ENCODE peak calls at places on chromosome 15, in eight cellular contexts. Y is AG09309; I is thoracic aorta; R is B cell; G is activated CD4-positive, alpha-beta T cell treated with anti-CD3 and anti-CD28 coated beads, Interleukin-2, amount 50 U/mL, for 24 hours; A is stimulated activated CD8-positive, alpha-beta memory T cell treated with anti-CD3 and anti-CD28 coated beads, Interleukin-15, amount 100 ng/mL, for 24 hours; E is GM03348; B is RKO. K is an unnamed sample.

GRCh38 chr15:52098328-52098727 is 14.2 kb downstream of the BCL2L10 start:
- DNase-seq in Y (no peak), I (no peak), R (no peak), G (no peak), A (no peak), E (no peak), B (no peak), K (no peak)

GRCh38 chr15:38463893-38464292 is 10.0 kb downstream of the FAM98B start:
- DNase-seq in Y (no peak), I (no peak), R (no peak), G (no peak), A (no peak), E (no peak), B (no peak), K (no peak)

GRCh38 chr15:75348034-75348562 is 1.3 kb downstream of the NEIL1 start:
- DNase-seq in Y (no peak), I (no peak), R (no peak), G (no peak), A (no peak), E (peak; percentile 70), B (no peak), K (no peak)

GRCh38 chr15:58243083-58243482 is 104.9 kb downstream of the AQP9 start:
- DNase-seq in Y (no peak), I (no peak), R (no peak), G (no peak), A (no peak), E (no peak), B (no peak), K (no peak)

GRCh38 chr15:68334661-68335124 is 57.1 kb downstream of the FEM1B start:
- DNase-seq in Y (peak; percentile 61), I (peak; percentile 41), R (no peak), G (no peak), A (no peak), E (peak; percentile 86), B (no peak), K (peak; percentile 70)

GRCh38 chr15:73325191-73325980 is 43.4 kb downstream of the HCN4 start:
- DNase-seq in Y (no peak), I (no peak), R (peak; percentile 17), G (no peak), A (no peak), E (no peak), B (no peak), K (no peak)

GRCh38 chr15:31296304-31297220 is 30.1 kb upstream of the KLF13 start:
- DNase-seq in Y (no peak), I (no peak), R (no peak), G (no peak), A (no peak), E (no peak), B (no peak), K (no peak)

GRCh38 chr15:61051570-61052031 is 177.5 kb downstream of the RORA start:
- DNase-seq in Y (peak; percentile 67), I (peak; percentile 4), R (no peak), G (no peak), A (no peak), E (peak; percentile 85), B (peak; percentile 37), K (peak; percentile 69)

GRCh38 chr15:90914240-90915080 is 11.4 kb downstream of the MAN2A2 start:
- DNase-seq in Y (no peak), I (no peak), R (peak; percentile 14), G (no peak), A (no peak), E (no peak), B (no peak), K (no peak)

GRCh38 chr15:66477011-66477410 is 20.6 kb downstream of the SNAPC5 start:
- DNase-seq in Y (no peak), I (no peak), R (no peak), G (no peak), A (no peak), E (no peak), B (no peak), K (no peak)

GRCh38 chr15:55282284-55282833 is 7.3 kb downstream of the RAB27A start:
- DNase-seq in Y (peak; percentile 74), I (no peak), R (no peak), G (no peak), A (no peak), E (peak; percentile 72), B (peak; percentile 49), K (peak; percentile 56)

GRCh38 chr15:84819291-84819768 is 2.2 kb downstream of the ALPK3 start:
- DNase-seq in Y (no peak), I (no peak), R (no peak), G (no peak), A (no peak), E (no peak), B (no peak), K (no peak)

GRCh38 chr15:40065166-40065565 is 26.2 kb upstream of the SRP14 start:
- DNase-seq in Y (no peak), I (no peak), R (no peak), G (no peak), A (no peak), E (no peak), B (no peak), K (no peak)

GRCh38 chr15:87816811-87817210 is 439.7 kb downstream of the NTRK3 start:
- DNase-seq in Y (peak; percentile 91), I (no peak), R (no peak), G (no peak), A (no peak), E (peak; percentile 84), B (peak; percentile 46), K (peak; percentile 64)

GRCh38 chr15:47688573-47689086 is 28.7 kb upstream of the SEMA6D start:
- DNase-seq in Y (peak; percentile 1), I (no peak), R (no peak), G (no peak), A (no peak), E (peak; percentile 10), B (no peak), K (peak; percentile 54)

GRCh38 chr15:66765478-66766281 is 63.6 kb downstream of the SMAD6 start:
- DNase-seq in Y (no peak), I (no peak), R (no peak), G (no peak), A (no peak), E (peak; percentile 61), B (no peak), K (no peak)

GRCh38 chr15:69317392-69317841 is 18.7 kb downstream of the PAQR5 start:
- DNase-seq in Y (no peak), I (no peak), R (no peak), G (no peak), A (no peak), E (no peak), B (no peak), K (no peak)

GRCh38 chr15:29433050-29433318 is 163.4 kb upstream of the NSMCE3 start:
- DNase-seq in Y (no peak), I (no peak), R (no peak), G (no peak), A (no peak), E (no peak), B (no peak), K (no peak)

GRCh38 chr15:26628879-26629529 is 143.9 kb downstream of the GABRB3 start:
- DNase-seq in Y (no peak), I (no peak), R (no peak), G (no peak), A (no peak), E (peak; percentile 93), B (peak; percentile 88), K (no peak)

GRCh38 chr15:34813446-34814190 is 18.3 kb upstream of the ACTC1 start:
- DNase-seq in Y (no peak), I (no peak), R (no peak), G (no peak), A (no peak), E (no peak), B (no peak), K (no peak)

GRCh38 chr15:68368731-68369435 is 63.1 kb downstream of the ITGA11 start:
- DNase-seq in Y (no peak), I (no peak), R (no peak), G (no peak), A (no peak), E (no peak), B (no peak), K (no peak)

GRCh38 chr15:72227192-72227586 is 3.8 kb downstream of the PKM start:
- DNase-seq in Y (peak; percentile 73), I (no peak), R (no peak), G (peak; percentile 47), A (no peak), E (peak; percentile 60), B (peak; percentile 97), K (peak; percentile 70)

GRCh38 chr15:99692825-99693224 is 40.4 kb downstream of the LYSMD4 start:
- DNase-seq in Y (no peak), I (no peak), R (no peak), G (no peak), A (no peak), E (no peak), B (no peak), K (no peak)

GRCh38 chr15:25989327-25989726 is 126.2 kb upstream of the ATP10A start:
- DNase-seq in Y (no peak), I (no peak), R (no peak), G (no peak), A (no peak), E (no peak), B (no peak), K (no peak)

GRCh38 chr15:82172506-82172905 is 90.0 kb downstream of the EFL1 start:
- DNase-seq in Y (no peak), I (no peak), R (no peak), G (no peak), A (no peak), E (no peak), B (no peak), K (no peak)

GRCh38 chr15:52528465-52529288 is at the start of gene MYO5A:
- DNase-seq in Y (peak; percentile 18), I (no peak), R (peak; percentile 82), G (peak; percentile 66), A (peak; percentile 61), E (peak; percentile 93), B (peak; percentile 80), K (peak; percentile 57)

GRCh38 chr15:28876131-28876844 is 9.5 kb upstream of the APBA2 start:
- DNase-seq in Y (no peak), I (no peak), R (no peak), G (no peak), A (no peak), E (no peak), B (no peak), K (no peak)

GRCh38 chr15:41796457-41796856 is 22.2 kb downstream of the MAPKBP1 start:
- DNase-seq in Y (peak; percentile 74), I (no peak), R (no peak), G (no peak), A (no peak), E (peak; percentile 75), B (no peak), K (peak; percentile 45)

GRCh38 chr15:80861776-80862175 is 82.6 kb downstream of the CEMIP start:
- DNase-seq in Y (no peak), I (no peak), R (no peak), G (no peak), A (no peak), E (no peak), B (no peak), K (peak; percentile 57)

GRCh38 chr15:56814429-56814828 is 81.1 kb upstream of the ZNF280D start:
- DNase-seq in Y (no peak), I (no peak), R (no peak), G (no peak), A (no peak), E (no peak), B (no peak), K (no peak)

GRCh38 chr15:52180851-52181450 is 10.2 kb downstream of the GNB5 start:
- DNase-seq in Y (no peak), I (no peak), R (no peak), G (no peak), A (no peak), E (no peak), B (no peak), K (no peak)

GRCh38 chr15:77012868-77013267 is 17.9 kb downstream of the PSTPIP1 start:
- DNase-seq in Y (no peak), I (no peak), R (no peak), G (no peak), A (no peak), E (no peak), B (no peak), K (no peak)

K was measured in stromal cell of bone marrow.